ENCODE peak calls at places on chromosomes 1 and 21, in seven cellular contexts. T is effector memory CD8-positive, alpha-beta T cell; H is astrocyte of the spinal cord; Y is astrocyte of the hippocampus; F is fibroblast of mammary gland; P is stimulated activated CD4-positive, alpha-beta T cell treated with anti-CD3 and anti-CD28 coated beads, Interleukin-4, amount 100 ng/mL, for 1 hour; N is GM23338. B is an unnamed sample.

GRCh38 chr1:84774674-84775548 is 84.7 kb upstream of the SSX2IP start:
- DNase-seq in Y (no peak), H (no peak), P (no peak), N (peak), F (no peak), T (no peak), B (no peak)

GRCh38 chr21:32186843-32187242 is 92.0 kb downstream of the MIS18A start:
- DNase-seq in Y (no peak), P (no peak), N (no peak), T (no peak), F (no peak), H (no peak), B (no peak)

GRCh38 chr1:199684686-199685273 is 342.7 kb upstream of the NR5A2 start:
- DNase-seq in H (peak), N (peak), P (no peak), Y (peak), F (peak), T (no peak), B (peak)

GRCh38 chr1:83113686-83114085 is 885.2 kb downstream of the TTLL7 start:
- DNase-seq in H (no peak), N (no peak), P (no peak), Y (no peak), F (peak), T (no peak), B (no peak)

GRCh38 chr1:113286156-113286555 is 104.2 kb upstream of the MAGI3 start:
- DNase-seq in T (no peak), H (no peak), F (no peak), N (no peak), Y (no peak), P (no peak), B (no peak)

GRCh38 chr1:2451744-2452582 is 24.1 kb upstream of the PLCH2 start:
- DNase-seq in T (no peak), F (peak), H (peak), P (no peak), N (no peak), Y (peak), B (no peak)

GRCh38 chr1:32623775-32624174 is 26.6 kb downstream of the ZBTB8OS start:
- DNase-seq in Y (no peak), T (no peak), H (no peak), P (peak), F (no peak), N (no peak), B (no peak)

GRCh38 chr21:43271452-43272020 is 102.7 kb downstream of the CRYAA start:
- DNase-seq in F (no peak), T (no peak), H (no peak), P (no peak), Y (no peak), N (no peak), B (no peak)

GRCh38 chr1:39927538-39927937 is 25.8 kb upstream of the MYCL start:
- DNase-seq in Y (no peak), F (peak), P (no peak), N (no peak), H (no peak), T (no peak), B (no peak)

GRCh38 chr1:172069535-172069934 is 228.2 kb downstream of the DNM3 start:
- DNase-seq in Y (no peak), F (peak), T (no peak), H (peak), N (no peak), P (no peak), B (no peak)